ENCODE peak calls at places on chromosomes 3 and 15, in six cellular contexts. Y is SK-N-SH, U is H1, C is GM12878, L is K562, N is HepG2. M is an unnamed sample.

GRCh38 chr3:53236112-53236841 is 19.5 kb downstream of the TKT start:
- DNase-seq in Y (no peak), U (no peak), C (no peak), L (peak), N (peak), M (no peak)

GRCh38 chr3:40494698-40495097 is 11.1 kb upstream of the ZNF620 start:
- DNase-seq in Y (no peak), U (no peak), C (no peak), L (no peak), N (no peak), M (no peak)

GRCh38 chr3:139534444-139534812 is 5.1 kb downstream of the RBP1 start:
- DNase-seq in Y (no peak), U (no peak), C (no peak), L (no peak), N (no peak), M (no peak)

GRCh38 chr3:63625161-63625560 is 27.3 kb upstream of the SNTN start:
- DNase-seq in Y (no peak), U (no peak), C (no peak), L (no peak), N (no peak), M (no peak)

GRCh38 chr3:84125760-84126159 is 833.0 kb upstream of the CADM2 start:
- DNase-seq in Y (peak), U (no peak), C (no peak), L (peak), N (no peak), M (no peak)

GRCh38 chr3:101888653-101889052 is 39.3 kb downstream of the NFKBIZ start:
- DNase-seq in Y (no peak), U (no peak), C (no peak), L (no peak), N (no peak), M (no peak)

GRCh38 chr15:29813009-29813408 is 9.3 kb downstream of the TJP1 start:
- DNase-seq in Y (no peak), U (no peak), C (no peak), L (no peak), N (no peak), M (no peak)

GRCh38 chr15:65249641-65250040 is 37.0 kb downstream of the PARP16 start:
- DNase-seq in Y (no peak), U (no peak), C (peak), L (no peak), N (no peak), M (no peak)

GRCh38 chr3:5357089-5357488 is 169.6 kb downstream of the EDEM1 start:
- DNase-seq in Y (no peak), U (no peak), C (no peak), L (no peak), N (no peak), M (no peak)

GRCh38 chr3:126854666-126855065 is 128.2 kb upstream of the PLXNA1 start:
- DNase-seq in Y (no peak), U (peak), C (no peak), L (no peak), N (no peak), M (no peak)

GRCh38 chr3:66270726-66271125 is 49.9 kb downstream of the SLC25A26 start:
- DNase-seq in Y (no peak), U (no peak), C (no peak), L (no peak), N (no peak), M (no peak)

GRCh38 chr3:141444586-141445285 is 42.1 kb upstream of the RASA2 start:
- DNase-seq in Y (no peak), U (no peak), C (no peak), L (no peak), N (no peak), M (no peak)

GRCh38 chr3:134485075-134485536 is 679 bp downstream of the ANAPC13 start:
- DNase-seq in Y (peak), U (no peak), C (no peak), L (peak), N (peak), M (no peak)

GRCh38 chr15:64806509-64806908 is 18.9 kb downstream of the PIF1 start:
- DNase-seq in Y (no peak), U (no peak), C (no peak), L (no peak), N (no peak), M (no peak)

GRCh38 chr3:111326144-111326995 is 215.6 kb upstream of the CD96 start:
- DNase-seq in Y (no peak), U (no peak), C (no peak), L (no peak), N (no peak), M (no peak)

GRCh38 chr3:189944285-189945145 is 176.2 kb downstream of the P3H2 start:
- DNase-seq in Y (no peak), U (no peak), C (no peak), L (no peak), N (no peak), M (no peak)

GRCh38 chr3:12964713-12965612 is 108.3 kb downstream of the IQSEC1 start:
- DNase-seq in Y (no peak), U (no peak), C (no peak), L (no peak), N (peak), M (no peak)

GRCh38 chr3:168025076-168025475 is 70.6 kb downstream of the GOLIM4 start:
- DNase-seq in Y (no peak), U (no peak), C (no peak), L (no peak), N (no peak), M (no peak)

GRCh38 chr3:135329479-135329878 is 534.4 kb downstream of the EPHB1 start:
- DNase-seq in Y (peak), U (no peak), C (no peak), L (no peak), N (no peak), M (no peak)

GRCh38 chr15:71136159-71137137 is 21.2 kb downstream of the THSD4 start:
- DNase-seq in Y (no peak), U (no peak), C (no peak), L (no peak), N (no peak), M (no peak)

GRCh38 chr3:64167346-64167745 is 57.9 kb downstream of the PRICKLE2 start:
- DNase-seq in Y (no peak), U (no peak), C (no peak), L (no peak), N (no peak), M (no peak)

GRCh38 chr3:52231502-52232278 is 6.2 kb upstream of the TLR9 start:
- DNase-seq in Y (peak), U (peak), C (no peak), L (peak), N (no peak), M (no peak)

GRCh38 chr3:124846189-124846588 is 41.0 kb downstream of the ITGB5 start:
- DNase-seq in Y (no peak), U (no peak), C (no peak), L (no peak), N (no peak), M (no peak)

GRCh38 chr3:12049675-12050074 is 45.5 kb downstream of the SYN2 start:
- DNase-seq in Y (no peak), U (no peak), C (no peak), L (no peak), N (no peak), M (no peak)

GRCh38 chr15:23387791-23388190 is 33.2 kb downstream of the GOLGA8S start:
- DNase-seq in Y (no peak), U (no peak), C (no peak), L (no peak), N (no peak), M (no peak)

GRCh38 chr3:53242642-53243041 is 13.2 kb downstream of the TKT start:
- DNase-seq in Y (no peak), U (no peak), C (no peak), L (no peak), N (no peak), M (no peak)

GRCh38 chr15:49235446-49236207 is 65.6 kb downstream of the GALK2 start:
- DNase-seq in Y (peak), U (peak), C (peak), L (no peak), N (peak), M (peak)

GRCh38 chr15:46460426-46460825 is 825.6 kb downstream of the SQOR start:
- DNase-seq in Y (no peak), U (no peak), C (no peak), L (no peak), N (no peak), M (no peak)

GRCh38 chr3:86991482-86991815 is 500 bp upstream of the VGLL3 start:
- DNase-seq in Y (no peak), U (no peak), C (no peak), L (no peak), N (no peak), M (no peak)
- H3K4me3 ChIP-seq in Y (peak), U (peak), C (no peak), L (no peak), N (no peak), M (no peak)

GRCh38 chr15:81117136-81117535 is 16.9 kb upstream of the CFAP161 start:
- DNase-seq in Y (no peak), U (no peak), C (no peak), L (no peak), N (no peak), M (no peak)
- TF ChIP-seq GABPA in Y (no peak), U (no peak), C (no peak), L (no peak), N (no peak), M (no peak)

GRCh38 chr15:72787521-72787920 is 4.0 kb upstream of the ADPGK start:
- DNase-seq in Y (no peak), U (no peak), C (no peak), L (no peak), N (no peak), M (no peak)
- H3K4me3 ChIP-seq in Y (no peak), U (no peak), C (no peak), L (no peak), N (no peak), M (no peak)

DNA sequence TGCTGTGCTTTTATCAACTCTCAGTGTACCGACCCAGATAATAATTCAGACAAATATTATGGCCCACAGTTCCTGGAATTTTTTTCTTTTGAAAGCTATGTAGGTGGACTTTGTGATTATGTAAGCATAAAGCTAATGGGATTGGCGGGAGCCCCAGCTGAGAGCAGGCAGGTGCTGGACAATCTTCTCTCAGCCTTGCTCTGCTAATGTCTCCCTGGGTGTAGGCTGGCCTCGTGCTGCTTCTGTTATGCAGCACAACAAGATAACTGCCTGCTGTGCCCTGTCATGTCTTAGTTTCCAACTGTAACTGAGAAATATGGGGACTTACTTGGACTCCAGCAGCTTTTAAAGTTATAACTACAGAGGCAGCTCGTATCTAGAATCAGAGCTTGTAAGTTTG is 415.1 kb downstream of the PDCD6IP start:
- DNase-seq in Y (no peak), U (no peak), C (no peak), L (no peak), N (no peak), M (no peak)
- TF ChIP-seq GABPA in Y (no peak), U (no peak), C (no peak), L (no peak), N (no peak), M (no peak)

GRCh38 chr15:90248760-90249122 is 615 bp upstream of the TTLL13 start:
- DNase-seq in Y (no peak), U (no peak), C (no peak), L (no peak), N (no peak), M (no peak)
- H3K4me3 ChIP-seq in Y (no peak), U (no peak), C (no peak), L (no peak), N (no peak), M (no peak)

GRCh38 chr3:49238274-49239127 is 38.5 kb downstream of the C3orf62 start:
- DNase-seq in Y (no peak), U (no peak), C (peak), L (peak), N (peak), M (peak)
- TF ChIP-seq GABPA in Y (no peak), U (no peak), C (no peak), L (peak), N (no peak), M (no peak)

GRCh38 chr3:115862824-115863223 is 239.5 kb downstream of the GAP43 start:
- DNase-seq in Y (no peak), U (peak), C (no peak), L (no peak), N (no peak), M (no peak)
- H3K4me3 ChIP-seq in Y (no peak), U (no peak), C (no peak), L (no peak), N (no peak), M (no peak)

DNA sequence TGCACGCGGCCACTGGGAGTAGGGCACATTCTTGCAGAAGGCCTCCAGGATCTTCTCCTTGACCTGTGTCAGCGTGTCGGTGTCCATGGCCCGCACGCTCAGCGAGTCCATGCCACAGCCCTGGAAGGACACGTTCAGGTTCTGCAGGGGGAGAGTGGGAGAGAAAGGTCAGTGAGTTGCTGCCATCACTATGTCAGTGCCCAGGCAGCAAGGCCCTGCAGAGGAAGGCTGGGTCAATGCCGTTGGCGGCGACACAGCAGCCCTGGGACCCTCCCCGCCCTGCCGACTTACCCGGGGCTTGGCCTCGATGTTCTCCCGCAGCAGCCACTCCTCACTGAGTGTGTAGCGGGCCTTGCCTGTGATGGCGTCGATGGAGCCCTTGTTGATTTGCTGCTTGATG is 19.8 kb downstream of the H1-8 start:
- DNase-seq in Y (no peak), U (no peak), C (no peak), L (no peak), N (no peak), M (no peak)
- TF ChIP-seq GABPA in Y (no peak), U (no peak), C (no peak), L (no peak), N (no peak), M (no peak)

M was measured in HL-60.